ENCODE peak calls at places on chromosomes 3 and 15, in seven cellular contexts. H is activated naive CD4-positive, alpha-beta T cell; Q is ELF-1; Y is A172; U is HS-5; C is HCT116; Z is colonic mucosa. S is an unnamed sample.

GRCh38 chr15:65087411-65087810 is 10.9 kb downstream of the KBTBD13 start:
- DNase-seq in U (no peak), Q (no peak), C (no peak), Y (no peak), Z (no peak), H (no peak), S (no peak)

GRCh38 chr3:170471149-170471548 is 52.5 kb downstream of the CLDN11 start:
- DNase-seq in U (no peak), Q (no peak), H (no peak), C (no peak), Z (no peak), Y (no peak), S (no peak)

GRCh38 chr3:58392191-58392590 is 41.4 kb downstream of the PDHB start:
- DNase-seq in H (no peak), Z (no peak), Q (no peak), U (no peak), C (no peak), Y (no peak), S (no peak)

GRCh38 chr3:49671291-49672288 is 2.6 kb upstream of the APEH start:
- DNase-seq in C (peak; percentile 61), H (no peak), U (peak; percentile 20), Z (peak; percentile 72), Q (peak; percentile 94), Y (peak; percentile 76), S (peak; percentile 74)

GRCh38 chr3:126494204-126494603 is 18.5 kb upstream of the ZXDC start:
- DNase-seq in Y (no peak), H (no peak), C (no peak), U (no peak), Z (no peak), Q (no peak), S (no peak)

GRCh38 chr15:40111888-40112287 is 3.2 kb upstream of the BMF start:
- DNase-seq in Y (no peak), C (no peak), Z (no peak), U (no peak), H (no peak), Q (no peak), S (no peak)

GRCh38 chr3:62497156-62497555 is 123.8 kb upstream of the FEZF2 start:
- DNase-seq in Z (no peak), H (no peak), C (no peak), U (no peak), Y (no peak), Q (no peak), S (no peak)

GRCh38 chr15:66729339-66729951 is 27.4 kb downstream of the SMAD6 start:
- DNase-seq in C (no peak), Y (peak; percentile 45), Q (peak; percentile 61), Z (no peak), U (no peak), H (no peak), S (no peak)

GRCh38 chr3:169299897-169300296 is 363.6 kb downstream of the MECOM start:
- DNase-seq in U (no peak), C (no peak), H (no peak), Z (no peak), Q (no peak), Y (no peak), S (no peak)

GRCh38 chr3:11944052-11944673 is 60.0 kb upstream of the SYN2 start:
- DNase-seq in C (peak; percentile 70), U (no peak), Q (peak; percentile 70), Y (peak; percentile 42), Z (peak; percentile 26), H (no peak), S (no peak)

GRCh38 chr3:153284282-153284938 is 122.4 kb downstream of the RAP2B start:
- DNase-seq in H (no peak), Q (no peak), U (peak; percentile 63), C (peak; percentile 61), Y (peak; percentile 67), Z (peak; percentile 30), S (no peak)

GRCh38 chr3:189394599-189395121 is 222.9 kb downstream of the TPRG1 start:
- DNase-seq in Y (no peak), Q (no peak), U (no peak), Z (no peak), C (no peak), H (no peak), S (no peak)

GRCh38 chr3:29716213-29716612 is 435.3 kb downstream of the RBMS3 start:
- DNase-seq in C (no peak), Q (no peak), H (no peak), Z (no peak), Y (no peak), U (no peak), S (no peak)

GRCh38 chr15:93418566-93418965 is 329.6 kb upstream of the RGMA start:
- DNase-seq in Q (no peak), H (no peak), C (no peak), Y (no peak), U (no peak), Z (no peak), S (no peak)

GRCh38 chr3:102179321-102180290 is 255.2 kb upstream of the ZPLD1 start:
- DNase-seq in Q (no peak), U (no peak), C (no peak), Z (no peak), H (no peak), Y (no peak), S (no peak)

GRCh38 chr15:85545185-85545584 is 164.8 kb downstream of the AKAP13 start:
- DNase-seq in U (no peak), H (no peak), Y (no peak), C (no peak), Z (no peak), Q (no peak), S (no peak)

GRCh38 chr3:55327131-55327920 is 159.8 kb downstream of the WNT5A start:
- DNase-seq in U (peak; percentile 33), Z (no peak), C (no peak), Q (no peak), Y (peak; percentile 16), H (no peak), S (no peak)

GRCh38 chr3:159130108-159130507 is 328.3 kb downstream of the MFSD1 start:
- DNase-seq in Q (no peak), Z (peak; percentile 60), U (no peak), H (no peak), C (peak; percentile 15), Y (no peak), S (no peak)

GRCh38 chr15:31732695-31733094 is 297.6 kb upstream of the CHRNA7 start:
- DNase-seq in Z (no peak), H (no peak), U (no peak), Q (no peak), Y (no peak), C (no peak), S (no peak)

GRCh38 chr3:70086336-70086735 is 86.8 kb downstream of the SAMMSON start:
- DNase-seq in Q (no peak), C (no peak), H (no peak), Z (no peak), Y (no peak), U (no peak), S (no peak)

S was measured in GM19239.